ENCODE peak calls at places on chromosome 19, in five cellular contexts. Z, R, P, U and F are unnamed samples.

GRCh38 chr19:46190489-46190888 is 39.1 kb upstream of the IGFL1 start:
- DNase-seq in Z (no peak), R (no peak), P (no peak), U (no peak), F (no peak)

GRCh38 chr19:34838753-34839431 is 65.9 kb upstream of the ZNF599 start:
- DNase-seq in Z (peak), R (peak), P (no peak), U (peak), F (no peak)

GRCh38 chr19:37716140-37716539 is 3.4 kb downstream of the ZNF607 start:
- DNase-seq in Z (no peak), R (no peak), P (no peak), U (no peak), F (no peak)

GRCh38 chr19:35911173-35911572 is 3.1 kb upstream of the TYROBP start:
- DNase-seq in Z (no peak), R (peak), P (no peak), U (no peak), F (no peak)

GRCh38 chr19:3129112-3129511 is 6.7 kb upstream of the GNA15 start:
- DNase-seq in Z (no peak), R (no peak), P (peak), U (peak), F (no peak)

GRCh38 chr19:32178841-32179410 is 166.5 kb upstream of the ZNF507 start:
- DNase-seq in Z (no peak), R (no peak), P (no peak), U (no peak), F (no peak)

GRCh38 chr19:22422220-22422619 is at the start of gene ZNF98:
- DNase-seq in Z (no peak), R (no peak), P (no peak), U (no peak), F (no peak)

GRCh38 chr19:13260883-13261653 is 110.9 kb downstream of the IER2 start:
- DNase-seq in Z (peak), R (no peak), P (peak), U (peak), F (no peak)

GRCh38 chr19:28634031-28634328 is 579.0 kb downstream of the UQCRFS1 start:
- DNase-seq in Z (no peak), R (no peak), P (no peak), U (no peak), F (no peak)

GRCh38 chr19:39166571-39167391 is 30.0 kb upstream of the NCCRP1 start:
- DNase-seq in Z (peak), R (peak), P (no peak), U (no peak), F (no peak)

GRCh38 chr19:41548954-41549688 is 26.8 kb upstream of the CEACAM21 start:
- DNase-seq in Z (no peak), R (peak), P (no peak), U (no peak), F (peak)

GRCh38 chr19:11563530-11563929 is 4.5 kb upstream of the ELOF1 start:
- DNase-seq in Z (no peak), R (no peak), P (no peak), U (no peak), F (no peak)

GRCh38 chr19:2246014-2246620 is 3.0 kb upstream of the AMH start:
- DNase-seq in Z (no peak), R (no peak), P (no peak), U (no peak), F (no peak)

GRCh38 chr19:23241433-23241832 is 8.8 kb downstream of the ZNF724 start:
- DNase-seq in Z (no peak), R (no peak), P (no peak), U (peak), F (no peak)

DNA sequence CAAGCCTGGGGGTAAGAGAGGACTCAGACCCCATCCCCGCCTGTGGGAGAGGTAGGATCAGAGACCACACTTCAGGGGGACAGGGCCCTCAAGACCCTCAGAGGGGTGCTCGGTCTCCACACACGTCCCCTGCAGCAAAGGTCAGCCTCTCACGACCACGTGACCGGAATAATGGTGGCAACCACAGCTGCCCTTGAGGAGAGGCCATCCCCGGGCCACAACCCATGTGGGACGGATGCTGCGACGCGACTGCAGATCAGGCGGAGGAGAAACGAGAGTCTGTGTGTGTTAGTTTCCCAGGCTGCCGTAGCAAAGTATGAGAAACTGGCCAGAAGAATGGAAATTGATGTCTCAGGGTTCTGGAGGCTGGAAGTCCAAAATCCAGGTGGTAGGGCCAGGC is 8.9 kb downstream of the MED25 start:
- DNase-seq in Z (no peak), R (no peak), P (no peak), U (no peak), F (no peak)
- TF ChIP-seq EZH2phosphoT487 in Z (no peak), R (no peak), P (no peak), U (no peak), F (no peak)

DNA sequence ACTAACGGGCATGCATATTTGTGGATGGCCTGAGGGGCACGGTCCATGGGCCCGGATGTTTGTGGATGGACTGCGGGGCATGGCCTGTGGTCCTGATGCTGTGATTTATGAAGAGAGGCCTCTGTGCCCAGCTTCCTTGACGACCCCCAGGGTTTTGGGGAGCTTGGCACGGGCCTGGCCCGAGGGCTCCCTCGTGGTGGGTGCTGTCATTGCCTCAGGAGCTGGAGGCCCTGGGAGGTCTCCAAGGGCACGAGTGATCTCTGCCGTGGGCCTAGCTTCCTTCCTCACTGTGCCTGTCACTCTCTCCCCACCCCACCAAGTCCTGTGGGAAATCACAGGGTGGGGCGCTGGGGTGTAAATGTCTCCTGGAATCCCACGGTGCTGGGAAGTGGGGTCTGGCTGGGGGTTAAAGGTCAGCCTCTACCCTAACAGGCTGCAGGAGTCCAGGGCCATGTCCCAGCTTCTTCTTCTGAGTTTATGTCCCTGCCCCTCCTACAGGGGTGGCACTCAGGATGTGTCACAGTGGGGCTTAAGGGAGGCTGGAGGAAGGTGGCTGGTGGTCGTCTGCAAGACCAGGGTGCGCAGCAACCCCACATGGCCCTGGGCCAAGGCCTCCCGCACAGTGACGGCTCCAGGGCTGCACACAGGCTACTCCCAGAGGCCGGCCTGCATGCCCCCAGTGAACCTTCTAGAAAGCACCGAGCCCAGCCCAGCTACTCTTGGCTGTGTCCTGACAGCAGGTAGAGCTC is 27.6 kb upstream of the RANBP3 start:
- DNase-seq in Z (no peak), R (no peak), P (no peak), U (no peak), F (no peak)
- H3K4me3 ChIP-seq in Z (no peak), R (no peak), P (no peak), U (no peak), F (no peak)

GRCh38 chr19:33416307-33417215 is 43.1 kb downstream of the CEBPG start:
- DNase-seq in Z (peak), R (peak), P (peak), U (peak), F (peak)
- H3K27ac ChIP-seq in Z (peak), R (no peak), P (no peak), U (no peak), F (no peak)

GRCh38 chr19:29872224-29872731 is 60.5 kb downstream of the CCNE1 start:
- DNase-seq in Z (peak), R (peak), P (no peak), U (peak), F (no peak)
- TF ChIP-seq EZH2phosphoT487 in Z (no peak), R (no peak), P (no peak), U (no peak), F (no peak)

GRCh38 chr19:17576758-17577532 is 21.5 kb downstream of the COLGALT1 start:
- DNase-seq in Z (peak), R (peak), P (peak), U (peak), F (no peak)
- H3K4me3 ChIP-seq in Z (no peak), R (peak), P (no peak), U (no peak), F (no peak)

GRCh38 chr19:29673451-29674371 is 8.4 kb downstream of the PLEKHF1 start:
- DNase-seq in Z (no peak), R (no peak), P (no peak), U (no peak), F (no peak)

GRCh38 chr19:29672319-29672932 is 7.2 kb downstream of the PLEKHF1 start:
- DNase-seq in Z (no peak), R (no peak), P (no peak), U (no peak), F (no peak)

GRCh38 chr19:29672933-29673336 is 7.7 kb downstream of the PLEKHF1 start:
- DNase-seq in Z (no peak), R (no peak), P (no peak), U (no peak), F (no peak)

GRCh38 chr19:29670255-29670654 is 5.0 kb downstream of the PLEKHF1 start:
- DNase-seq in Z (no peak), R (no peak), P (no peak), U (no peak), F (no peak)

DNA sequence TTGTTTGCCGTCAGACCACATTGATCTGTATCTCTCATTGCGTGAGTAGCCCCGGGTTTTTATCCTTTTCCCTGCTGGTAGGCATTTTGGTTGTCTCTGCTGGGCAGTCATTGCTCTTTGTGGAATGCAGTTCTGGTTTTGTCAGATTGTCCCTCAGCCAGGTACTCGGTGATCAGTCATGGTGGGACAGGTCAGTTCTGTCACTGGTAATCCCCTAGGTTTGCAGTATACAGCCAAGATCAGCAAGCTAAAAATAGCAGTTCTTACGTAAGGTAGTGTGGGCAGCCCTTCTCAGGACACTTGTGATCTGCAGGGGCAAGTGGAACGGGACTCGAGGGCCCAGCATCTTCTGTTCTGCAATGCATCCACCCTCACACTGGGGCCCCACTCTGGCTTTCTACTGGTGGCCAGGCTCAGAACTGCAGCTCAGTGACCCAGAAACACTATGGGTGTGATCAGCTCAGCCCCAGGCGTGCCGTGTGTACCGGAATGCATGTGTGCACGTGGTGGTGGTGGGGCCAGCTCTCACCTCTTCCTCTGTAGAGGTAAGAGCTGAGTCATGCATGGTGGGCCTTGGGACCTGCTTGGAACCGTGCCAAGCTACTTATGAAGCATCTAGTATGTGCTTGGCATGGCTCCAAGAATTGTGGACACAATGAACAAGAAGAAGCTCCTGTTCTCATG is 6.3 kb downstream of the PLEKHF1 start:
- DNase-seq in Z (peak), R (no peak), P (no peak), U (peak), F (no peak)
- H3K27ac ChIP-seq in Z (no peak), R (no peak), P (no peak), U (no peak), F (no peak)